ENCODE peak calls at places on chromosomes 3 and 15, in nine cellular contexts. J is HCT116, Z is heart right ventricle, N is neural progenitor cell, M is SJSA1, R is thoracic aorta, Y is sigmoid colon, I is pancreas, K is spleen. X is an unnamed sample. For H3K4me1, the result is how much of the 10 kb centered on the place peaks cover.

GRCh38 chr3:10553586-10554235 is 48.3 kb upstream of the ATP2B2 start:
- DNase-seq in J (no peak), Z (no peak), N (peak), M (no peak), R (no peak), Y (peak), I (no peak), K (no peak), X (peak)

GRCh38 chr3:124960205-124960604 is 25.7 kb upstream of the MUC13 start:
- DNase-seq in J (no peak), Z (no peak), N (no peak), M (no peak), R (no peak), Y (no peak), I (no peak), K (no peak), X (no peak)

GRCh38 chr3:29144807-29145206 is 136.1 kb upstream of the RBMS3 start:
- DNase-seq in J (no peak), Z (peak), N (peak), M (peak), R (no peak), Y (peak), I (no peak), K (no peak), X (no peak)

GRCh38 chr3:194075088-194075615 is 60.8 kb upstream of the HES1 start:
- DNase-seq in J (no peak), Z (no peak), N (no peak), M (no peak), R (no peak), Y (no peak), I (no peak), K (no peak), X (no peak)

GRCh38 chr3:23961064-23961463 is 16.0 kb downstream of the NR1D2 start:
- DNase-seq in J (no peak), Z (no peak), N (no peak), M (no peak), R (no peak), Y (no peak), I (no peak), K (no peak), X (no peak)

GRCh38 chr3:139301183-139301582 is 42.6 kb upstream of the MRPS22 start:
- DNase-seq in J (no peak), Z (peak), N (no peak), M (peak), R (no peak), Y (no peak), I (no peak), K (peak), X (no peak)

GRCh38 chr3:53890726-53891499 is 746 bp downstream of the SELENOK start:
- DNase-seq in J (peak), Z (no peak), N (peak), M (no peak), R (no peak), Y (no peak), I (no peak), K (no peak), X (no peak)

GRCh38 chr3:141242035-141242721 is 10.6 kb downstream of the PXYLP1 start:
- DNase-seq in J (no peak), Z (no peak), N (no peak), M (no peak), R (no peak), Y (no peak), I (no peak), K (no peak), X (no peak)

GRCh38 chr15:52780172-52780980 is 9.8 kb downstream of the ONECUT1 start:
- DNase-seq in J (peak), Z (peak), N (peak), M (peak), R (no peak), Y (no peak), I (no peak), K (peak), X (no peak)

GRCh38 chr3:52237006-52237658 is 1.8 kb downstream of the TWF2 start:
- DNase-seq in J (no peak), Z (no peak), N (no peak), M (no peak), R (no peak), Y (no peak), I (no peak), K (peak), X (no peak)

GRCh38 chr3:100072328-100073048 is 41.8 kb downstream of the FILIP1L start:
- DNase-seq in J (no peak), Z (no peak), N (no peak), M (no peak), R (no peak), Y (no peak), I (no peak), K (no peak), X (no peak)

GRCh38 chr15:76936671-76937070 is 5.1 kb downstream of the RCN2 start:
- DNase-seq in J (no peak), Z (no peak), N (no peak), M (no peak), R (no peak), Y (no peak), I (no peak), K (no peak), X (no peak)

GRCh38 chr15:52217186-52217585 is 26.0 kb upstream of the GNB5 start:
- DNase-seq in J (no peak), Z (no peak), N (peak), M (no peak), R (no peak), Y (no peak), I (no peak), K (no peak), X (no peak)

GRCh38 chr3:169871129-169871886 is 1.6 kb upstream of the LRRC31 start:
- DNase-seq in J (no peak), Z (no peak), N (no peak), M (no peak), R (no peak), Y (no peak), I (no peak), K (no peak), X (no peak)

GRCh38 chr3:179558742-179559364 is 3.9 kb upstream of the ACTL6A start:
- DNase-seq in J (peak), Z (peak), N (peak), M (peak), R (no peak), Y (peak), I (no peak), K (peak), X (no peak)

DNA sequence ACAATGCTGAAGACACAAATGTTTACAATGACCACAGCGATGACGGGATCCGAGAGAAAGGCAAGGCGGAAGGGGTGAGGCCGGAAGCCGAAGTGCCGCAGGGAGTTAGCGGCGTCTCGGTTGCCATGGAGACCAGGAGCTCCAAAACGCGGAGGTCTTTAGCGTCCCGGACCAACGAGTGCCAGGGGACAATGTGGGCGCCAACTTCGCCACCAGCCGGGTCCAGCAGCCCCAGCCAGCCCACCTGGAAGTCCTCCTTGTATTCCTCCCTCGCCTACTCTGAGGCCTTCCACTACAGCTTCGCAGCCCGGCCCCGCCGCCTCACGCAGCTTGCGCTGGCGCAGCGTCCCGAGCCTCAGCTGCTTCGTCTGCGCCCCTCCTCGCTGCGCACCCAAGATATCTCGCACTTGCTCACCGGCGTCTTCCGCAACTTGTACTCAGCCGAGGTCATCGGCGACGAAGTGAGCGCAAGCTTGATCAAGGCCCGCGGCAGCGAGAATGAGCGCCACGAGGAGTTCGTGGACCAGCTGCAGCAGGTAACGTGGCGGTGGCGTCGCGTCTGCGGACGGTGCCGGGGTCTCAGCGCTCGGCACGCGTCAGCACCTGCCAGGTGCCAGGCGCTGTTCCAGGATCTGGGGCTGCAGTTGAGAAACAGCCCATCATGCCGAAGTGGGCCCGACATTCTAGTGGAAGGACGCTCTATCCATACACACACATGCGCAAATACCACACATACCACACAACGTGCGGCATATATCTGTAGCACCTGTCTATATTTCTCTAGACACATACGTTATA is at the start of gene DLEC1:
- DNase-seq in J (no peak), Z (peak), N (peak), M (no peak), R (no peak), Y (peak), I (no peak), K (peak), X (no peak)
- H3K4me3 ChIP-seq in J (no peak), Z (peak), N (peak), M (no peak), R (peak), Y (peak), I (no peak), K (peak), X (peak)

DNA sequence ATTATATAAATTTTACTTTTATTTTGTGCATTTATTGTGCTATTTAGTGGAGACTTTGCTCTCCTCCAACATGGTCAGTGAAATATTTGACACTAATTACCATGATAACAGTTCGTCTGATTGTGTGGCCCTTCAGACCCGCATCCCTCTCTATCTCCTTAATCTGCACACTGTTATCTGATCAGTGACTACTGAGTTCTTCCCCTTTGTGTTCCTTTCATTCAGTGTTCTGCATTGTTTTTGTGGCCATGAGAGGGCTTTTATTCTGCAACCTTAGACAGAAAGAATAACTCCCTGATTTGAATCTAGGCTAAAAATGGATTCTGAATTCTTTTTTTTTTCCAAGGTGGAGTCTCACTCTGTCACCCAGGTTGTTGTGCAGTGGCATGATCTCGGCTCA is 11.9 kb upstream of the FMN1 start:
- DNase-seq in J (no peak), Z (no peak), N (peak), M (no peak), R (no peak), Y (no peak), I (no peak), K (no peak), X (no peak)
- H3K4me1 ChIP-seq in J (under half), Z (under half), N (under half), M (under half), R (under half), Y (under half), I (under half), K (under half), X (under half)

GRCh38 chr3:197366301-197367044 is 68.1 kb upstream of the DLG1 start:
- DNase-seq in J (no peak), Z (no peak), N (no peak), M (no peak), R (no peak), Y (peak), I (no peak), K (peak), X (no peak)
- H3K27ac ChIP-seq in J (no peak), Z (no peak), N (no peak), M (peak), R (no peak), Y (no peak), I (no peak), K (no peak), X (no peak)

GRCh38 chr3:128486157-128486691 is 6.8 kb downstream of the GATA2 start:
- DNase-seq in J (no peak), Z (no peak), N (no peak), M (no peak), R (no peak), Y (no peak), I (no peak), K (no peak), X (no peak)

GRCh38 chr3:128487813-128488635 is 5.0 kb downstream of the GATA2 start:
- DNase-seq in J (peak), Z (peak), N (peak), M (peak), R (peak), Y (peak), I (peak), K (peak), X (no peak)

GRCh38 chr3:128487538-128487812 is 5.5 kb downstream of the GATA2 start:
- DNase-seq in J (no peak), Z (no peak), N (no peak), M (no peak), R (no peak), Y (no peak), I (no peak), K (no peak), X (no peak)

GRCh38 chr3:128485283-128486156 is 7.5 kb downstream of the GATA2 start:
- DNase-seq in J (no peak), Z (no peak), N (no peak), M (no peak), R (no peak), Y (no peak), I (peak), K (peak), X (no peak)

DNA sequence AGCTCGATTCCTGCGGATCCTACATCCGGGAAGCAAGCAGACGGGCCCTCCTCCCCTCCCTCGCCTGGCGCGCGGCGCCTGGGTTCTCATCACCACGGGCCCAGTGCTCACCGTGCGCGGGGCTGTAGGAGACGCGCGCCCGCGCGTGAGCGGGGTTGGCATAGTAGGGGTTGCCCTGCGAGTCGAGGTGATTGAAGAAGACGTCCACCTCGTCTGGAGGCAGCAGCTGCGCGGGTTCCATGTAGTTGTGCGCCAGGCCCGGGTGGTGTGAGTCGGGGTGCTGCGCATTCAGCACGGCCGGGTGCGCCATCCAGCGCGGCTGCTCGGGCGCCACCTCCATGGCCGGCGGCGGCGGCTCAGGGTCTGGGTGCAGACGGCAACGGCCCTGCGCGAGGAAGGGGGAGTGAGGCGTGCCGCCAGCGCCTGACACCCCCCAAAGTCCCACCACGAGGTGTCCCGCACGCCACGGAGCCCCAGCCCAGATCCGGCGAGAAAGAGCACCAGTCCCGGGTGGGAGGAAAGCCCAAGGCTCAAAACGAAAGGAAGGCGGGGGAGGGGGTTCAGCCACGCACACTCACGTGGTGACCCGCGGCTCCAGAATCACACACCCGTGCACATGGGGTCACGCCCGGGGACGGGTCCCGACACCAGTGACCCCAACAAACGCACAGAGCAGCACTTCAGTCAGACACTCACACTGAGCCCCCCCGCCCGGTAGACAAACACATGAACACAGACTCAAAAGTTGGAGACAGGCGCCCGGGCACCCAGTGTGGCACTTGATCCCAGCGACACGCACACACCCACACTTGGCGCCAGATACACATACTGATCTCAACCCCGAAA is 6.1 kb downstream of the GATA2 start:
- DNase-seq in J (no peak), Z (no peak), N (peak), M (peak), R (no peak), Y (no peak), I (peak), K (peak), X (no peak)
- H3K4me3 ChIP-seq in J (peak), Z (peak), N (peak), M (peak), R (peak), Y (peak), I (peak), K (peak), X (peak)

GRCh38 chr15:64746356-64746755 is 29.0 kb downstream of the RBPMS2 start:
- DNase-seq in J (no peak), Z (no peak), N (no peak), M (no peak), R (no peak), Y (no peak), I (no peak), K (no peak), X (no peak)

GRCh38 chr15:64749167-64749566 is 26.2 kb downstream of the RBPMS2 start:
- DNase-seq in J (no peak), Z (no peak), N (no peak), M (no peak), R (no peak), Y (peak), I (no peak), K (no peak), X (no peak)

GRCh38 chr15:64748251-64748650 is 27.1 kb downstream of the RBPMS2 start:
- DNase-seq in J (no peak), Z (no peak), N (no peak), M (no peak), R (no peak), Y (no peak), I (no peak), K (no peak), X (no peak)

GRCh38 chr15:64747578-64747977 is 27.8 kb downstream of the RBPMS2 start:
- DNase-seq in J (no peak), Z (no peak), N (no peak), M (no peak), R (no peak), Y (no peak), I (no peak), K (no peak), X (no peak)

GRCh38 chr15:64746921-64747320 is 28.5 kb downstream of the RBPMS2 start:
- DNase-seq in J (no peak), Z (no peak), N (no peak), M (no peak), R (no peak), Y (no peak), I (no peak), K (no peak), X (no peak)
- H3K4me1 ChIP-seq in J (under half), Z (under half), N (under half), M (under half), R (under half), Y (half or more), I (under half), K (under half), X (under half)